ENCODE peak calls at places on chromosomes 1 and 21, in four cellular contexts. L is CD8-positive, alpha-beta memory T cell; M is ovary; S is spleen. R is an unnamed sample.

GRCh38 chr1:208024406-208024805 is 113.5 kb upstream of the CD34 start:
- DNase-seq in M (no peak), L (no peak), S (no peak), R (no peak)

GRCh38 chr1:160308451-160309182 is 23.7 kb upstream of the PEX19 start:
- DNase-seq in S (no peak), M (no peak), L (no peak), R (no peak)

GRCh38 chr1:247487057-247487456 is 29.2 kb upstream of the OR2B11 start:
- DNase-seq in S (no peak), L (peak; percentile 36), M (no peak), R (no peak)

GRCh38 chr1:79852004-79852403 is 845.5 kb upstream of the ADGRL4 start:
- DNase-seq in S (no peak), M (no peak), L (no peak), R (no peak)

GRCh38 chr1:160834945-160835565 is 27.6 kb downstream of the CD244 start:
- DNase-seq in M (no peak), L (peak; percentile 22), S (no peak), R (no peak)

GRCh38 chr1:50703240-50703639 is 256.8 kb downstream of the FAF1 start:
- DNase-seq in L (no peak), S (no peak), M (no peak), R (no peak)

GRCh38 chr21:42721341-42721824 is 68.0 kb downstream of the PDE9A start:
- DNase-seq in M (no peak), S (no peak), L (no peak), R (no peak)

GRCh38 chr1:179164494-179164893 is 65.0 kb downstream of the ABL2 start:
- DNase-seq in L (no peak), M (no peak), S (no peak), R (no peak)

GRCh38 chr1:99005537-99005942 is 879 bp upstream of the PLPPR5 start:
- DNase-seq in M (no peak), L (no peak), S (no peak), R (no peak)

GRCh38 chr1:66559517-66559916 is 25.6 kb downstream of the SGIP1 start:
- DNase-seq in S (no peak), L (no peak), M (no peak), R (no peak)
- H3K4me3 ChIP-seq in S (no peak overlapping the region), L (no peak overlapping the region), M (no peak overlapping the region), R (no peak overlapping the region)

GRCh38 chr1:30194741-30195423 is 528.5 kb downstream of the MATN1 start:
- DNase-seq in L (no peak), S (no peak), M (no peak), R (no peak)

GRCh38 chr1:30197616-30197934 is 525.8 kb downstream of the MATN1 start:
- DNase-seq in M (no peak), L (no peak), S (no peak), R (no peak)

GRCh38 chr1:30195424-30196134 is 527.8 kb downstream of the MATN1 start:
- DNase-seq in S (no peak), L (no peak), M (no peak), R (no peak)

GRCh38 chr1:30196872-30197615 is 526.3 kb downstream of the MATN1 start:
- DNase-seq in L (no peak), M (no peak), S (no peak), R (no peak)

DNA sequence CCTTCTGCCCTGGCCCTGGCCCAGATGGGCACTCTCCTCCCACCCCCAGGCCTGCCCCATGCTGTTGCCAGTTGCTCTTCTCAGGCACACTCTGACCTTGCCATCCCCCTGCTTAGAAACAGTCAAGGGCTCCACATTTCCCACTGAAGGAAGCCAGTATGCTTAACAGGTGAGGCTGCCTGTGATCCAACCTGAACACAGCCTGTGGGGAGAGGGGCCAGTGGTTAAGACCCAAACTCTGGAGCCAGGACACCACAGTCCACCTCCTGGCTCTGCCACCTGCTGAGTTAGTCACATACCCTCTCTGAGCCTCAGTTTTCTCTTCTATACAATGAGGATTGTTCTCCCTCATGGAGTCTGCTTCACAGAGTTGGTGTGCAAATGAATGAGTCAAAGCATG is 526.9 kb downstream of the MATN1 start:
- DNase-seq in L (no peak), M (no peak), S (no peak), R (no peak)
- H3K27me3 ChIP-seq in L (no peaks in the 10 kb centered on the region), M (no peaks in the 10 kb centered on the region), S (no peaks in the 10 kb centered on the region), R (no peaks in the 10 kb centered on the region)

DNA sequence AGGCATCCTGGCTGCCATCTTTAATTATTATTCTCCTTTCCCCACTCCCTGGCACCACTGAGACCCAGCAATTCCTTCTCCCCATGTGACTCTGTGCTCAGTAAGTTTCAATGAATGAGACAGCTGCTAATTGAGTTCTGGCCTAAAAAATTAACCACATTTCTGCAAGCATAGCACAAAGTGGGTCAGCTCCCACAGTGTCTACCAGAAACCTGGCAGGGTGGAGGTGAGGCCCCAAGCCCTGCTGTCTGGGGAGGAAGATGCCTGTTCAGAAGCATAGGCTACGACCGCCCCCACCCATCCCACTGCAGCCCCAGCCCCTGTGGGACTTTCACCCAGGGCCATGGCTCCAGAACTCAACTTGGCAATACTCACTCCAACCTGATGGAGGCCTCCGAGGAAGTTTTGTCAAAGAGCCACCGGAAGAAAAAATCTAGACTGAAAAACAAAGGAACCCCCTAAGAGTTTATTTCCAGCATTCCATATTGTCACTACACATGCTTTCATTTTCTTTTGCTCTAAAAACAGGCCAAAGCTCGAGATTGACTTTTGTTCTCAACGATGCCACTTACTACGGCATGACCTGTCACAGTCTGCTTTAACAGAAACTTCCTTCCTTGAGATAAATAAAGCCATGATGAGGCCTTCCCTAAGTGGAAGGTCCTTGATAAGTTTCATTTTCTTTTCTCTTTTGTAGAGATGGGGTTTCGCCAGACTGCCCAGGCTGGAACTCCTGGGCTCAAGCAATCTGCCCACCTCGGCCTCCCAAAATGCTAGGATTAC is 26.5 kb downstream of the TMEM63A start:
- DNase-seq in L (peak; percentile 27), M (no peak), S (no peak), R (no peak)
- H3K36me3 ChIP-seq in L (peaks cover 77% of the 10 kb centered on the region), M (no peaks in the 10 kb centered on the region), S (peaks cover 100% of the 10 kb centered on the region), R (peaks cover 14% of the 10 kb centered on the region)

DNA sequence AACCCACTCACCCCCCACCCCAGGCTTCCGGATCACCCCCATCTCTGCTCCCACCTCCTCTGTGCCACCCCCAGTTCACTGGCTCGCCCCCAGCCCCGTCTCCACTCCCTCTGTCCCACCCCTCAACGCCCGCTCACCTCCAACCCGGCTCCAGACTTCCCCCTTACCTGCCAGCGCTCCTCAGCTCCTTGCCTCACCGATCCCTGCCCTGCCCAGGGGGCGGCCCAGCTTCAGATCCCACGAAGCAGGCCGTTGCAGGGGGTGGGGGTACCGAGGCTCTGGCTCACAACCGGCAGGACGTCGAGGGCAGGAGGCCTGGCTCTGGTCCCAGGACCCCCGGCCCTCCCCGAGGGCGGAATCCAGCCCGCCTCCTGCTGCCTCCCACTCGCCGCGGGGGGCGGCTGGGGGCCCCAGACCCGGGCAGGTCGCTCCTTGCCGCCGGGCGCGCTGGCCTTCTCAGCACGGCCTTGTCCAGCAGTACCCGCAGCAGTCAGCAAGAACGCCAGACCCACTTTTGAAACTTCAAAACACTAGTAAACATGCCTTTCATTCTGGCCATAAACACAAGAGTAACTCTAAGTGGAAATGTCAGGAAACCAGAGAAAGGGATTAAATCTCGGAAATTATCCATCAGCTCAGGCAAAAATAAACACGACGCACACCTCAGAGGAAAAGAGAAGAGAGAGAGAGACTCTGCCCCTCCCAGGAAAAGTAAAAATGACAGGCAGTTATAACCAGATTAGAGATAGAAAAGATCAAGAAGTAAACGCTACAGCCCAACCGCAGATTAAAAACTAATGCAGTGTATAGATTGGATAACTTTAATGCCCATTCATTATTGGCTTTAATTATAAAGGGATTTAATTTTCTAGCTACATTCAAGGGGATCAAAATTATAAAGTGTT is 998 bp upstream of the FAM89A start:
- DNase-seq in M (peak; percentile 52), L (no peak), S (peak; percentile 87), R (peak; percentile 5)
- H3K4me3 ChIP-seq in M (peak overlapping the region; percentile 76), L (peak overlapping the region; percentile 66), S (peak overlapping the region; percentile 95), R (no peak overlapping the region)

DNA sequence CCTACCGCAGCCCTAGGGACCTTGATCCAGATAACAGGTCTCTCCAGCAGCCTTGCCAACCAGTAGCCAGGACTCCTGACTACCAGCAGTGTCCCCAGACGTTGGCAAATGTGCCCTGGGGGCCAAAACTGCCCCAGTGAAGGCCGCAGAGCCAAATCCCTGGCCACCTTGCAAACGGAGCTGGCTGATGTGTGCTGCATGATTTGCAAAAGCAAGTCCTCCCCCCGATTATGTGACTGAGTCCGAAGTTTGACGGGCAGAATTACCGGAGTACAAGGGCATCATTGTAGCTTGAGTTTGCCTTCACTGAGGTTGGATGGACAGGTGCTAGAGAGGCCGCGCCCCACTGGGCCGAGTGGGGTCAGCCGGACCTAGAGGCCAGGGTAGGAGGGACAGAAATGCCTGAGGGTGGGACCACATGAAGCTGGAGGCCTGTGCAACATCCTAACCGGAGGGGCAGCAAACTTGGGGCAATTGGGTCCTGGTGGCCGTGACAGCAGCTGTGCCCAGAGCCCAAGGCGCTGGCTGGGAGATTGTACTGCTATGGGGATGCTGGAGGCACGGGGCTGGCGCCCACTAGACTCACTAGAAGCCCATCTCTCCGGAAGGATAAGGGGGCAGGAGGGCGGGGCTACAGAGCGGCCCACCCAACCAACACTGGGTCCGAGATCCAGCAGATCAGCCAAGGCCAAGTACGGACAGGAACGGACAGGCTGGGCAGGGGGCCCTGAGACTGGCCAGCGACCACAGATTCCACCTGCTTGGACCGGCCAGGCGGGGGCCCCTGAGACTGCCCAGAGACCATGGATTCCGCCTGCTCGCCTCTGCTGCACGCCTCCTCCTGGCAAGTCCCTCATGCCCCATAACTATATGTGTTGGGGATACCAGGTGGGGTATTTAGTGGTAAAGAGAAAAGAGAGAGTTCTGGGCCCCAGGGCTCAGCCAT is 2.8 kb downstream of the ARHGEF16 start:
- DNase-seq in L (no peak), S (no peak), M (no peak), R (no peak)
- H3K27me3 ChIP-seq in L (peaks cover 18% of the 10 kb centered on the region), S (peaks cover 11% of the 10 kb centered on the region), M (no peaks in the 10 kb centered on the region), R (peaks cover 3% of the 10 kb centered on the region)

GRCh38 chr1:6546326-6546725 is 8.0 kb downstream of the NOL9 start:
- DNase-seq in S (no peak), M (no peak), L (no peak), R (no peak)
- H3K36me3 ChIP-seq in S (peaks cover 100% of the 10 kb centered on the region), M (no peaks in the 10 kb centered on the region), L (peaks cover 24% of the 10 kb centered on the region), R (peaks cover 19% of the 10 kb centered on the region)